ENCODE peak calls at places on chromosomes 11 and 22, in four cellular contexts. One of them, this sample, is unnamed.
A peak's percentile ranks its signal among the peaks of the same experiment; 100 is the strongest.

GRCh38 chr11:121841487-121842167 is 274.4 kb downstream of the BLID start:
- DNase-seq in neural progenitor cell: peak; percentile 68
- DNase-seq in PC-3: peak; percentile 47
- DNase-seq in BE2C: no peak
- DNase-seq in this sample: no peak

GRCh38 chr22:22802346-22802970 is 85.2 kb upstream of the IGLL5 start:
- DNase-seq in neural progenitor cell: peak; percentile 26
- DNase-seq in PC-3: no peak
- DNase-seq in BE2C: no peak
- DNase-seq in this sample: no peak

GRCh38 chr11:35906681-35907080 is 37.2 kb upstream of the LDLRAD3 start:
- DNase-seq in neural progenitor cell: no peak
- DNase-seq in PC-3: no peak
- DNase-seq in BE2C: no peak
- DNase-seq in this sample: no peak

GRCh38 chr11:68960299-68961071 is 20.3 kb downstream of the MRGPRD start:
- DNase-seq in neural progenitor cell: no peak
- DNase-seq in PC-3: no peak
- DNase-seq in BE2C: no peak
- DNase-seq in this sample: no peak

GRCh38 chr22:22576244-22576988 is 17.4 kb upstream of the PRAME start:
- DNase-seq in neural progenitor cell: peak; percentile 81
- DNase-seq in PC-3: peak; percentile 64
- DNase-seq in BE2C: peak; percentile 78
- DNase-seq in this sample: peak; percentile 61

GRCh38 chr11:394034-394857 is at the start of gene PKP3:
- DNase-seq in neural progenitor cell: peak; percentile 63
- DNase-seq in PC-3: peak; percentile 93
- DNase-seq in BE2C: no peak
- DNase-seq in this sample: no peak

GRCh38 chr11:94185387-94186084 is 56.9 kb downstream of the PANX1 start:
- DNase-seq in neural progenitor cell: no peak
- DNase-seq in PC-3: no peak
- DNase-seq in BE2C: no peak
- DNase-seq in this sample: no peak

GRCh38 chr11:17730608-17731462 is 3.7 kb upstream of the KCNC1 start:
- DNase-seq in neural progenitor cell: peak; percentile 88
- DNase-seq in PC-3: peak; percentile 91
- DNase-seq in BE2C: peak; percentile 85
- DNase-seq in this sample: peak; percentile 86

GRCh38 chr11:132685174-132685611 is 847.1 kb downstream of the OPCML start:
- DNase-seq in neural progenitor cell: no peak
- DNase-seq in PC-3: no peak
- DNase-seq in BE2C: no peak
- DNase-seq in this sample: no peak

GRCh38 chr11:30855383-30856006 is 269.3 kb upstream of the MPPED2 start:
- DNase-seq in neural progenitor cell: no peak
- DNase-seq in PC-3: peak; percentile 25
- DNase-seq in BE2C: no peak
- DNase-seq in this sample: peak; percentile 2
- TF ChIP-seq CTCF in neural progenitor cell: peak; percentile 44
- TF ChIP-seq CTCF in PC-3: peak; percentile 53
- TF ChIP-seq CTCF in BE2C: no peak
- TF ChIP-seq CTCF in this sample: no peak

GRCh38 chr22:38305481-38306448 is 11.5 kb downstream of the CSNK1E start:
- DNase-seq in neural progenitor cell: peak; percentile 49
- DNase-seq in PC-3: no peak
- DNase-seq in BE2C: peak; percentile 47
- DNase-seq in this sample: peak; percentile 80

GRCh38 chr22:38300197-38300945 is 16.9 kb downstream of the CSNK1E start:
- DNase-seq in neural progenitor cell: no peak
- DNase-seq in PC-3: no peak
- DNase-seq in BE2C: no peak
- DNase-seq in this sample: no peak

GRCh38 chr22:38302906-38303305 is 14.3 kb downstream of the CSNK1E start:
- DNase-seq in neural progenitor cell: no peak
- DNase-seq in PC-3: no peak
- DNase-seq in BE2C: no peak
- DNase-seq in this sample: no peak

GRCh38 chr22:38303974-38304373 is 13.3 kb downstream of the CSNK1E start:
- DNase-seq in neural progenitor cell: no peak
- DNase-seq in PC-3: no peak
- DNase-seq in BE2C: no peak
- DNase-seq in this sample: no peak

DNA sequence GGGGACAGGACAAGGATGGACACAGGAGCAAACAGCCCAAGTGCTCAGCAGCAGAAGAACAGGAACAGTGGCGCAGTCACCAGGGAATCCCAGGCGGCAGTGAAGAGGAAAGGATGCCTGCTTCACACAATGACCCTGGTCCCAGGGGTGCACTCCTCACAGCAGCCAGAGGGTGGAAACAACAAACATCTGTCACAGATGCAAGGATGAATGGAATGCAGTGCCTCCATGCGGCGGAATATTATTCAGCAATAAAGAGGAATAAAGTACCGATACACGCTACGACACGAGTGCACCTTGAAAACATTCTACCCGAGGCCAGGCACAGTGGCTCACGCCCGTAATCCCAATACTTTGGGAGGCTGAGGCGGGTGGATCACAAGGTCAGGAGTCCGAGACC is 12.7 kb downstream of the CSNK1E start:
- DNase-seq in neural progenitor cell: no peak
- DNase-seq in PC-3: no peak
- DNase-seq in BE2C: no peak
- DNase-seq in this sample: no peak
- TF ChIP-seq CTCF in neural progenitor cell: peak; percentile 11
- TF ChIP-seq CTCF in PC-3: no peak
- TF ChIP-seq CTCF in BE2C: no peak
- TF ChIP-seq CTCF in this sample: no peak

GRCh38 chr11:72418834-72419560 is 15.3 kb downstream of the CLPB start:
- DNase-seq in neural progenitor cell: no peak
- DNase-seq in PC-3: no peak
- DNase-seq in BE2C: no peak
- DNase-seq in this sample: peak; percentile 56
- TF ChIP-seq CTCF in neural progenitor cell: no peak
- TF ChIP-seq CTCF in PC-3: no peak
- TF ChIP-seq CTCF in BE2C: peak; percentile 23
- TF ChIP-seq CTCF in this sample: no peak

GRCh38 chr11:74485868-74486267 is 7.7 kb downstream of the LIPT2 start:
- DNase-seq in neural progenitor cell: no peak
- DNase-seq in PC-3: no peak
- DNase-seq in BE2C: no peak
- DNase-seq in this sample: no peak

GRCh38 chr11:74492084-74492483 is 1.4 kb downstream of the LIPT2 start:
- DNase-seq in neural progenitor cell: no peak
- DNase-seq in PC-3: peak; percentile 9
- DNase-seq in BE2C: no peak
- DNase-seq in this sample: no peak

GRCh38 chr11:74490945-74491344 is 2.6 kb downstream of the LIPT2 start:
- DNase-seq in neural progenitor cell: no peak
- DNase-seq in PC-3: no peak
- DNase-seq in BE2C: no peak
- DNase-seq in this sample: no peak

GRCh38 chr11:74492974-74493815 is at the start of gene LIPT2:
- DNase-seq in neural progenitor cell: peak; percentile 99
- DNase-seq in PC-3: peak; percentile 99
- DNase-seq in BE2C: peak; percentile 99
- DNase-seq in this sample: peak; percentile 96

DNA sequence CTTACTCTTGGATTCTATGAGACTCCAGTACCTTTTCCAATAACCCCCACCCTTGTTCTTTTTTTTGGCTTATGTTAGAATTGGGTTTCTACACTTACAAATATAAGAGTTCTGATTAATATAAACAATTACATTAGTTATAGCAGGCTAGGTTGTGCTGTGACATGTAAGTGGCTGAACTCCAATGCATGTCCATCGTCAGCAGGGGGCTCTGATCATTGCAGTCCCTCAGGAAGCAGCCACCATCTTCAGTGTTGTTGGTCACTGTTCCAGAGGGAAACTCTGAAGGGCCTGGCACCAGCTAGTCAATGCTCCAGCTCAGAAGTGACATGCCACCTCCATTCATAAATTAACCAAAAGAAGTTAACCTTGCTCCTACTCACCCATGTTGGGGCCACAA is 5.6 kb downstream of the LIPT2 start:
- DNase-seq in neural progenitor cell: peak; percentile 21
- DNase-seq in PC-3: peak; percentile 59
- DNase-seq in BE2C: peak; percentile 51
- DNase-seq in this sample: no peak
- TF ChIP-seq CTCF in neural progenitor cell: peak; percentile 26
- TF ChIP-seq CTCF in PC-3: peak; percentile 78
- TF ChIP-seq CTCF in BE2C: peak; percentile 68
- TF ChIP-seq CTCF in this sample: peak; percentile 19